ENCODE peak calls at places on chromosome 15, in seven cellular contexts. B, X, E, L, R, H and F are unnamed samples.

GRCh38 chr15:69489101-69489571 is 36.5 kb downstream of the RPLP1 start:
- DNase-seq in B (peak), X (no peak), E (peak), L (no peak), R (no peak), H (no peak), F (no peak)

GRCh38 chr15:41102854-41103253 is 13.2 kb downstream of the INO80 start:
- DNase-seq in B (no peak), X (no peak), E (no peak), L (no peak), R (no peak), H (no peak), F (no peak)

GRCh38 chr15:66740802-66741201 is 38.8 kb downstream of the SMAD6 start:
- DNase-seq in B (no peak), X (no peak), E (peak), L (peak), R (no peak), H (no peak), F (peak)

GRCh38 chr15:58770519-58770856 is 614 bp upstream of the MINDY2 start:
- DNase-seq in B (peak), X (no peak), E (peak), L (peak), R (peak), H (no peak), F (peak)

GRCh38 chr15:97960364-97961066 is at the start of gene ARRDC4:
- DNase-seq in B (peak), X (peak), E (peak), L (peak), R (peak), H (peak), F (peak)

GRCh38 chr15:59222106-59222505 is 15.5 kb downstream of the LDHAL6B start:
- DNase-seq in B (peak), X (no peak), E (peak), L (peak), R (peak), H (no peak), F (peak)

GRCh38 chr15:73928241-73928579 is 1.9 kb downstream of the LOXL1 start:
- DNase-seq in B (no peak), X (no peak), E (no peak), L (no peak), R (no peak), H (no peak), F (peak)

GRCh38 chr15:77481670-77482069 is 61.0 kb downstream of the HMG20A start:
- DNase-seq in B (no peak), X (no peak), E (peak), L (peak), R (no peak), H (no peak), F (no peak)

GRCh38 chr15:57245130-57245529 is 131.2 kb upstream of the CGNL1 start:
- DNase-seq in B (no peak), X (no peak), E (peak), L (no peak), R (no peak), H (no peak), F (no peak)

GRCh38 chr15:80404719-80405553 is 754 bp downstream of the ARNT2 start:
- DNase-seq in B (peak), X (no peak), E (no peak), L (peak), R (no peak), H (peak), F (peak)